ENCODE peak calls at places on chromosomes 12 and 14, in six cellular contexts. One of them, this sample, is unnamed.

GRCh38 chr14:71321556-71322315 is 414.5 kb downstream of the PCNX1 start:
- DNase-seq in mucosa of gallbladder: peak
- DNase-seq in IMR-90: peak
- DNase-seq in thyroid gland: peak
- DNase-seq in stimulated activated CD8-positive, alpha-beta memory T cell treated with anti-CD3 and anti-CD28 coated beads, Interleukin-4, amount 100 ng/mL, for 4 hours: no peak
- DNase-seq in fibroblast of mammary gland: peak
- DNase-seq in this sample: peak

GRCh38 chr12:41108032-41108431 is 80.1 kb upstream of the PDZRN4 start:
- DNase-seq in mucosa of gallbladder: no peak
- DNase-seq in IMR-90: no peak
- DNase-seq in thyroid gland: no peak
- DNase-seq in stimulated activated CD8-positive, alpha-beta memory T cell treated with anti-CD3 and anti-CD28 coated beads, Interleukin-4, amount 100 ng/mL, for 4 hours: no peak
- DNase-seq in fibroblast of mammary gland: peak
- DNase-seq in this sample: no peak

GRCh38 chr12:90152897-90153624 is 444.4 kb upstream of the ATP2B1 start:
- DNase-seq in mucosa of gallbladder: no peak
- DNase-seq in IMR-90: no peak
- DNase-seq in thyroid gland: no peak
- DNase-seq in stimulated activated CD8-positive, alpha-beta memory T cell treated with anti-CD3 and anti-CD28 coated beads, Interleukin-4, amount 100 ng/mL, for 4 hours: no peak
- DNase-seq in fibroblast of mammary gland: peak
- DNase-seq in this sample: no peak

GRCh38 chr14:65019944-65020566 is 33.4 kb downstream of the FNTB start:
- DNase-seq in mucosa of gallbladder: peak
- DNase-seq in IMR-90: peak
- DNase-seq in thyroid gland: peak
- DNase-seq in stimulated activated CD8-positive, alpha-beta memory T cell treated with anti-CD3 and anti-CD28 coated beads, Interleukin-4, amount 100 ng/mL, for 4 hours: no peak
- DNase-seq in fibroblast of mammary gland: peak
- DNase-seq in this sample: peak

GRCh38 chr14:54186821-54187365 is 209.9 kb upstream of the CDKN3 start:
- DNase-seq in mucosa of gallbladder: no peak
- DNase-seq in IMR-90: no peak
- DNase-seq in thyroid gland: no peak
- DNase-seq in stimulated activated CD8-positive, alpha-beta memory T cell treated with anti-CD3 and anti-CD28 coated beads, Interleukin-4, amount 100 ng/mL, for 4 hours: no peak
- DNase-seq in fibroblast of mammary gland: no peak
- DNase-seq in this sample: no peak

GRCh38 chr14:83913466-83913865 is 1616.5 kb upstream of the FLRT2 start:
- DNase-seq in mucosa of gallbladder: no peak
- DNase-seq in IMR-90: peak
- DNase-seq in thyroid gland: no peak
- DNase-seq in stimulated activated CD8-positive, alpha-beta memory T cell treated with anti-CD3 and anti-CD28 coated beads, Interleukin-4, amount 100 ng/mL, for 4 hours: no peak
- DNase-seq in fibroblast of mammary gland: no peak
- DNase-seq in this sample: peak

GRCh38 chr12:5556033-5556614 is 124.2 kb downstream of the NTF3 start:
- DNase-seq in mucosa of gallbladder: no peak
- DNase-seq in IMR-90: no peak
- DNase-seq in thyroid gland: no peak
- DNase-seq in stimulated activated CD8-positive, alpha-beta memory T cell treated with anti-CD3 and anti-CD28 coated beads, Interleukin-4, amount 100 ng/mL, for 4 hours: no peak
- DNase-seq in fibroblast of mammary gland: no peak
- DNase-seq in this sample: no peak

GRCh38 chr14:98136019-98136418 is 1136.0 kb downstream of the BCL11B start:
- DNase-seq in mucosa of gallbladder: no peak
- DNase-seq in IMR-90: no peak
- DNase-seq in thyroid gland: no peak
- DNase-seq in stimulated activated CD8-positive, alpha-beta memory T cell treated with anti-CD3 and anti-CD28 coated beads, Interleukin-4, amount 100 ng/mL, for 4 hours: no peak
- DNase-seq in fibroblast of mammary gland: no peak
- DNase-seq in this sample: no peak

GRCh38 chr12:52223411-52224039 is 9.5 kb upstream of the KRT7 start:
- DNase-seq in mucosa of gallbladder: no peak
- DNase-seq in IMR-90: peak
- DNase-seq in thyroid gland: no peak
- DNase-seq in stimulated activated CD8-positive, alpha-beta memory T cell treated with anti-CD3 and anti-CD28 coated beads, Interleukin-4, amount 100 ng/mL, for 4 hours: no peak
- DNase-seq in fibroblast of mammary gland: peak
- DNase-seq in this sample: no peak

GRCh38 chr14:91873476-91874265 is 6.3 kb upstream of the TC2N start:
- DNase-seq in mucosa of gallbladder: peak
- DNase-seq in IMR-90: peak
- DNase-seq in thyroid gland: peak
- DNase-seq in stimulated activated CD8-positive, alpha-beta memory T cell treated with anti-CD3 and anti-CD28 coated beads, Interleukin-4, amount 100 ng/mL, for 4 hours: peak
- DNase-seq in fibroblast of mammary gland: peak
- DNase-seq in this sample: peak

GRCh38 chr14:65169351-65169750 is 67.0 kb upstream of the MAX start:
- DNase-seq in mucosa of gallbladder: no peak
- DNase-seq in IMR-90: peak
- DNase-seq in thyroid gland: no peak
- DNase-seq in stimulated activated CD8-positive, alpha-beta memory T cell treated with anti-CD3 and anti-CD28 coated beads, Interleukin-4, amount 100 ng/mL, for 4 hours: no peak
- DNase-seq in fibroblast of mammary gland: peak
- DNase-seq in this sample: peak

GRCh38 chr12:12979151-12979550 is 20.9 kb downstream of the HEBP1 start:
- DNase-seq in mucosa of gallbladder: no peak
- DNase-seq in IMR-90: peak
- DNase-seq in thyroid gland: no peak
- DNase-seq in stimulated activated CD8-positive, alpha-beta memory T cell treated with anti-CD3 and anti-CD28 coated beads, Interleukin-4, amount 100 ng/mL, for 4 hours: no peak
- DNase-seq in fibroblast of mammary gland: peak
- DNase-seq in this sample: peak

This sample was measured in iris pigment epithelial cell.